ENCODE peak calls at places on chromosome 4, in four cellular contexts. One of them, this sample, is unnamed.

GRCh38 chr4:95267081-95267480 is 281.7 kb downstream of the UNC5C start:
- DNase-seq in pancreas: no peak
- DNase-seq in mucosa of descending colon: no peak
- DNase-seq in astrocyte of the spinal cord: peak; percentile 43
- DNase-seq in this sample: peak; percentile 38

GRCh38 chr4:151324449-151325319 is 721 bp downstream of the SH3D19 start:
- DNase-seq in pancreas: peak; percentile 61
- DNase-seq in mucosa of descending colon: peak; percentile 90
- DNase-seq in astrocyte of the spinal cord: peak; percentile 62
- DNase-seq in this sample: peak; percentile 37

GRCh38 chr4:36242629-36243354 is 1.5 kb downstream of the ARAP2 start:
- DNase-seq in pancreas: no peak
- DNase-seq in mucosa of descending colon: peak; percentile 45
- DNase-seq in astrocyte of the spinal cord: peak; percentile 13
- DNase-seq in this sample: peak; percentile 26

GRCh38 chr4:181966084-181966483 is 277.1 kb upstream of the TENM3 start:
- DNase-seq in pancreas: no peak
- DNase-seq in mucosa of descending colon: no peak
- DNase-seq in astrocyte of the spinal cord: peak; percentile 53
- DNase-seq in this sample: peak; percentile 17

GRCh38 chr4:23922535-23923115 is 32.8 kb upstream of the PPARGC1A start:
- DNase-seq in pancreas: no peak
- DNase-seq in mucosa of descending colon: no peak
- DNase-seq in astrocyte of the spinal cord: peak; percentile 29
- DNase-seq in this sample: no peak

GRCh38 chr4:127203561-127204260 is 429.0 kb upstream of the INTU start:
- DNase-seq in pancreas: no peak
- DNase-seq in mucosa of descending colon: no peak
- DNase-seq in astrocyte of the spinal cord: peak; percentile 83
- DNase-seq in this sample: peak; percentile 64

GRCh38 chr4:177339794-177340374 is 30.2 kb downstream of the NEIL3 start:
- DNase-seq in pancreas: no peak
- DNase-seq in mucosa of descending colon: no peak
- DNase-seq in astrocyte of the spinal cord: peak; percentile 53
- DNase-seq in this sample: peak; percentile 54

GRCh38 chr4:55447826-55448225 is 52.1 kb downstream of the TMEM165 start:
- DNase-seq in pancreas: no peak
- DNase-seq in mucosa of descending colon: no peak
- DNase-seq in astrocyte of the spinal cord: peak; percentile 35
- DNase-seq in this sample: no peak

GRCh38 chr4:139986621-139987510 is 167.1 kb downstream of the MAML3 start:
- DNase-seq in pancreas: no peak
- DNase-seq in mucosa of descending colon: no peak
- DNase-seq in astrocyte of the spinal cord: peak; percentile 76
- DNase-seq in this sample: no peak

GRCh38 chr4:48196758-48197504 is 62.9 kb upstream of the TXK start:
- DNase-seq in pancreas: no peak
- DNase-seq in mucosa of descending colon: no peak
- DNase-seq in astrocyte of the spinal cord: no peak
- DNase-seq in this sample: no peak
- H3K4me3 ChIP-seq in pancreas: no peak overlapping the region
- H3K4me3 ChIP-seq in mucosa of descending colon: no peak overlapping the region
- H3K4me3 ChIP-seq in astrocyte of the spinal cord: no peak overlapping the region
- H3K4me3 ChIP-seq in this sample: no peak overlapping the region

GRCh38 chr4:138555107-138555506 is 313.0 kb upstream of the SLC7A11 start:
- DNase-seq in pancreas: no peak
- DNase-seq in mucosa of descending colon: no peak
- DNase-seq in astrocyte of the spinal cord: no peak
- DNase-seq in this sample: no peak
- TF ChIP-seq CTCF in pancreas: no peak
- TF ChIP-seq CTCF in mucosa of descending colon: no peak
- TF ChIP-seq CTCF in astrocyte of the spinal cord: no peak
- TF ChIP-seq CTCF in this sample: no peak

GRCh38 chr4:2868840-2869487 is 25.3 kb downstream of the ADD1 start:
- DNase-seq in pancreas: no peak
- DNase-seq in mucosa of descending colon: no peak
- DNase-seq in astrocyte of the spinal cord: no peak
- DNase-seq in this sample: no peak
- H3K4me3 ChIP-seq in pancreas: no peak overlapping the region
- H3K4me3 ChIP-seq in mucosa of descending colon: no peak overlapping the region
- H3K4me3 ChIP-seq in astrocyte of the spinal cord: no peak overlapping the region
- H3K4me3 ChIP-seq in this sample: no peak overlapping the region

GRCh38 chr4:143531773-143532491 is 18.4 kb downstream of the SMARCA5 start:
- DNase-seq in pancreas: no peak
- DNase-seq in mucosa of descending colon: no peak
- DNase-seq in astrocyte of the spinal cord: peak; percentile 20
- DNase-seq in this sample: no peak
- TF ChIP-seq CTCF in pancreas: no peak
- TF ChIP-seq CTCF in mucosa of descending colon: no peak
- TF ChIP-seq CTCF in astrocyte of the spinal cord: no peak
- TF ChIP-seq CTCF in this sample: no peak

GRCh38 chr4:84497835-84498202 is 1.3 kb downstream of the NKX6-1 start:
- DNase-seq in pancreas: peak; percentile 35
- DNase-seq in mucosa of descending colon: no peak
- DNase-seq in astrocyte of the spinal cord: no peak
- DNase-seq in this sample: no peak
- H3K4me3 ChIP-seq in pancreas: peak overlapping the region; percentile 44
- H3K4me3 ChIP-seq in mucosa of descending colon: no peak overlapping the region
- H3K4me3 ChIP-seq in astrocyte of the spinal cord: peak overlapping the region; percentile 61
- H3K4me3 ChIP-seq in this sample: no peak overlapping the region

GRCh38 chr4:14022428-14022827 is 394.9 kb upstream of the BOD1L1 start:
- DNase-seq in pancreas: no peak
- DNase-seq in mucosa of descending colon: no peak
- DNase-seq in astrocyte of the spinal cord: peak; percentile 32
- DNase-seq in this sample: no peak
- TF ChIP-seq CTCF in pancreas: no peak
- TF ChIP-seq CTCF in mucosa of descending colon: no peak
- TF ChIP-seq CTCF in astrocyte of the spinal cord: no peak
- TF ChIP-seq CTCF in this sample: no peak

GRCh38 chr4:53908661-53909078 is 155.7 kb downstream of the CHIC2 start:
- DNase-seq in pancreas: no peak
- DNase-seq in mucosa of descending colon: peak; percentile 38
- DNase-seq in astrocyte of the spinal cord: peak; percentile 89
- DNase-seq in this sample: peak; percentile 91
- H3K4me3 ChIP-seq in pancreas: no peak overlapping the region
- H3K4me3 ChIP-seq in mucosa of descending colon: no peak overlapping the region
- H3K4me3 ChIP-seq in astrocyte of the spinal cord: peak overlapping the region; percentile 6
- H3K4me3 ChIP-seq in this sample: no peak overlapping the region

GRCh38 chr4:898123-898522 is 34.0 kb downstream of the GAK start:
- DNase-seq in pancreas: peak; percentile 8
- DNase-seq in mucosa of descending colon: no peak
- DNase-seq in astrocyte of the spinal cord: no peak
- DNase-seq in this sample: no peak

GRCh38 chr4:896630-897029 is 35.5 kb downstream of the GAK start:
- DNase-seq in pancreas: peak; percentile 11
- DNase-seq in mucosa of descending colon: no peak
- DNase-seq in astrocyte of the spinal cord: no peak
- DNase-seq in this sample: no peak

GRCh38 chr4:893995-894705 is 38.0 kb downstream of the GAK start:
- DNase-seq in pancreas: peak; percentile 19
- DNase-seq in mucosa of descending colon: no peak
- DNase-seq in astrocyte of the spinal cord: no peak
- DNase-seq in this sample: no peak

GRCh38 chr4:895596-895995 is 36.5 kb downstream of the GAK start:
- DNase-seq in pancreas: peak; percentile 9
- DNase-seq in mucosa of descending colon: no peak
- DNase-seq in astrocyte of the spinal cord: no peak
- DNase-seq in this sample: no peak

DNA sequence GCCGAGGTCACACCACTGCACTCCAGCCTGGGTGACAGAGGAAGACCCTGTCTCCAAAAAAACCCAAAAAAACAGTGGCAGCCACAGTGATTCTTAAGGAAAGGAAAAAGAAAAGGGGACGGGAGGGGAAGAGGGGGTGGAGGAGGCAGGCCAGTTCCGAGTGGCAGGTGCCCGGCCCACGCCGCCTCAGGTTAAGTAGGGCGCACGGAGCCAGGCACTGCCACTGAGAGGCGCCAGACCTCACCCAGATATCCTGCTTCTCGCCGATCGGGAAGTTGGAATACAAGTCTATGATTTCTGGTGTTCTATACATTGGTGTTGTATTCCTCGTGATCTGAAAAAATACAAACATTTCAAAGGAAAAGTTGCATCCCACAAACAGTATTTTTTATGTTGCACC is 35.9 kb downstream of the GAK start:
- DNase-seq in pancreas: peak; percentile 1
- DNase-seq in mucosa of descending colon: no peak
- DNase-seq in astrocyte of the spinal cord: no peak
- DNase-seq in this sample: no peak
- TF ChIP-seq CTCF in pancreas: no peak
- TF ChIP-seq CTCF in mucosa of descending colon: no peak
- TF ChIP-seq CTCF in astrocyte of the spinal cord: no peak
- TF ChIP-seq CTCF in this sample: no peak

This sample was measured in epithelial cell of esophagus.